ENCODE peak calls at places on chromosomes 5 and 9, in eight cellular contexts. O is prostate gland; W is choroid plexus epithelial cell; P is astrocyte; Z is CD8-positive, alpha-beta T cell; Y is heart right ventricle; G is fibroblast of the aortic adventitia; M is CD8-positive, alpha-beta memory T cell. N is an unnamed sample.

GRCh38 chr5:164137095-164137494 is 631.7 kb downstream of the MAT2B start:
- DNase-seq in O (no peak), W (no peak), P (no peak), Z (no peak), Y (no peak), G (no peak), M (no peak), N (no peak)

GRCh38 chr5:163696270-163696887 is 191.0 kb downstream of the MAT2B start:
- DNase-seq in O (peak), W (peak), P (peak), Z (no peak), Y (no peak), G (peak), M (no peak), N (peak)

GRCh38 chr9:136566899-136567298 is 21.1 kb upstream of the NOTCH1 start:
- DNase-seq in O (no peak), W (no peak), P (no peak), Z (no peak), Y (peak), G (peak), M (no peak), N (peak)

GRCh38 chr9:108300296-108301287 is 555.2 kb downstream of the ACTL7B start:
- DNase-seq in O (no peak), W (no peak), P (no peak), Z (no peak), Y (no peak), G (no peak), M (no peak), N (no peak)

GRCh38 chr5:171581756-171582155 is 162.3 kb downstream of the FGF18 start:
- DNase-seq in O (no peak), W (no peak), P (no peak), Z (no peak), Y (no peak), G (no peak), M (no peak), N (no peak)

GRCh38 chr9:130692365-130692764 is 1.2 kb upstream of the EXOSC2 start:
- DNase-seq in O (no peak), W (peak), P (no peak), Z (no peak), Y (peak), G (no peak), M (no peak), N (no peak)

GRCh38 chr5:159051431-159052281 is 48.1 kb downstream of the EBF1 start:
- DNase-seq in O (no peak), W (peak), P (no peak), Z (no peak), Y (peak), G (peak), M (no peak), N (no peak)

GRCh38 chr9:90287567-90288274 is 354.9 kb downstream of the DIRAS2 start:
- DNase-seq in O (no peak), W (peak), P (no peak), Z (no peak), Y (no peak), G (no peak), M (no peak), N (no peak)

GRCh38 chr5:17258429-17258828 is 41.0 kb downstream of the BASP1 start:
- DNase-seq in O (no peak), W (peak), P (peak), Z (no peak), Y (no peak), G (peak), M (no peak), N (no peak)

GRCh38 chr5:154970759-154971158 is 29.9 kb downstream of the MRPL22 start:
- DNase-seq in O (no peak), W (peak), P (peak), Z (no peak), Y (no peak), G (peak), M (no peak), N (no peak)

GRCh38 chr9:123073991-123074422 is 40.5 kb downstream of the GPR21 start:
- DNase-seq in O (no peak), W (peak), P (peak), Z (no peak), Y (no peak), G (peak), M (no peak), N (no peak)
- H3K4me3 ChIP-seq in O (no peak), W (no peak), P (no peak), Z (no peak), Y (peak), G (no peak), M (no peak), N (peak)

DNA sequence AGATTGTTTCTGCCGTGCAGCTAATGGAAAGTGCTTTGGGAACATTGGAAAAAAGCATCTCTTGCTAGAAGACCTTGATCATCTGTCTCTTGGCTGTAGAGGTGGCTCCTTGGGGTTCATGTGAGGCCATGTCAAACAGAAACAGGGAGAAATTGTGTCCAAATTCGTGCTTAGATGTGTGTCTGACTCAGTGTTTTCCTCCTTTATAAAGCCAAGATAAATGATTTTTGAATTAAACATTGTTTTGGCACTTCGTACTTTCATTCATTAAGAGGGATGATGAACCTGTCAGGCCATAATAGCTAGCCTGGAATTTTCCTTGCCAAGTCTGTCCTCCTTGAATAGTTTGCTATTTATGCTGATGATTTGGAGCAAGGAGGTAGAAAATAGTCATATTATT is 143.8 kb downstream of the FBXL7 start:
- DNase-seq in O (no peak), W (no peak), P (peak), Z (no peak), Y (no peak), G (peak), M (no peak), N (no peak)
- H3K4me3 ChIP-seq in O (no peak), W (no peak), P (no peak), Z (no peak), Y (no peak), G (no peak), M (no peak), N (no peak)

GRCh38 chr5:178280631-178281030 is 48.0 kb upstream of the PHYKPL start:
- DNase-seq in O (no peak), W (no peak), P (no peak), Z (no peak), Y (no peak), G (no peak), M (no peak), N (peak)

GRCh38 chr5:178282391-178282790 is 49.8 kb upstream of the PHYKPL start:
- DNase-seq in O (no peak), W (no peak), P (no peak), Z (no peak), Y (no peak), G (no peak), M (no peak), N (peak)

GRCh38 chr5:178279026-178279722 is 46.6 kb upstream of the PHYKPL start:
- DNase-seq in O (no peak), W (no peak), P (no peak), Z (no peak), Y (no peak), G (no peak), M (peak), N (peak)

GRCh38 chr5:178279723-178280438 is 47.3 kb upstream of the PHYKPL start:
- DNase-seq in O (peak), W (peak), P (peak), Z (peak), Y (peak), G (peak), M (peak), N (peak)

GRCh38 chr5:178281321-178281720 is 48.7 kb upstream of the PHYKPL start:
- DNase-seq in O (no peak), W (no peak), P (no peak), Z (no peak), Y (no peak), G (no peak), M (peak), N (peak)
- H3K4me3 ChIP-seq in O (no peak), W (no peak), P (no peak), Z (no peak), Y (no peak), G (no peak), M (no peak), N (no peak)

GRCh38 chr5:139306628-139307379 is 13.3 kb downstream of the MATR3 start:
- DNase-seq in O (no peak), W (peak), P (no peak), Z (no peak), Y (no peak), G (no peak), M (no peak), N (no peak)
- H3K4me3 ChIP-seq in O (no peak), W (no peak), P (no peak), Z (no peak), Y (no peak), G (no peak), M (no peak), N (no peak)

DNA sequence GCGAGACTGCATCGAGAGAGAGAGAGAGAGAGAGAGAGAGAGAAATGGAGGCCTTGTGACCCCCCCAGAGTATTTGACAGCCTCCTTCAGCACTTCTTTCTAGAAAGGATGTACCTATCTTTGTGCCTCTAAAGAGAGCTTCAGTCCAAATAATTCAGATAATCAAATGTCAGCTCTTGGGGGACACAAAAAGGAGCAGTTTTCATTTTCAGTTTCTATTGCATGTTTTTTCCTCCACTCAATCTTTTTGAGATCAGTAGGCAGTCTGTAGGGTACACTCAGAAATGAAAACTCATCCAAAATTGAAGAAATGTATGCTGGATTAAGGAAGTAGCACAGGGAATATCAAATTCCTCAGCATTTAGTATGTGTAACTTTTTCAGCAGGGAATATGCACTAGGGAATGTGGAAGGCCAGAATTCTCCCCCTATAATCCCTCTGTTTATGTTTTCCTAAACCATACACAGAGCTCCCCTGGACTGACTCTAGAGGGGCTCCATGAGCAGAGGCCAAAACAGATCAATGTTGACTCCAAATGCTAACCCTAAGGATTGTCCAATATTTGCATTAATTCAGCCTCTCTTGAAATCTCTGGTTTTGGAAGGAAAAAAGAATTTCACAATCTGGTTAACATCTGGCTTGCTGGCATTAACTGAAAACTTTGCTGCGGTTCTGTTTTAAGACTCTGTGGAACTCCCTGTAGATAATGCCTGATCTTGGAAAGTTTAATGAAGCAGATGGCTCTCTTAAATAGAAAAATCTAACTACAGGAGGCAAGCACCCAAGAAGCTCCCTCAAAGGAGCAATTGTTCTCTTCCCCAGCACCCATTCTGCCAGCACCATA is 250.0 kb downstream of the CEMIP2 start:
- DNase-seq in O (no peak), W (peak), P (no peak), Z (no peak), Y (no peak), G (peak), M (no peak), N (no peak)
- H3K4me3 ChIP-seq in O (no peak), W (no peak), P (no peak), Z (no peak), Y (no peak), G (no peak), M (no peak), N (no peak)

DNA sequence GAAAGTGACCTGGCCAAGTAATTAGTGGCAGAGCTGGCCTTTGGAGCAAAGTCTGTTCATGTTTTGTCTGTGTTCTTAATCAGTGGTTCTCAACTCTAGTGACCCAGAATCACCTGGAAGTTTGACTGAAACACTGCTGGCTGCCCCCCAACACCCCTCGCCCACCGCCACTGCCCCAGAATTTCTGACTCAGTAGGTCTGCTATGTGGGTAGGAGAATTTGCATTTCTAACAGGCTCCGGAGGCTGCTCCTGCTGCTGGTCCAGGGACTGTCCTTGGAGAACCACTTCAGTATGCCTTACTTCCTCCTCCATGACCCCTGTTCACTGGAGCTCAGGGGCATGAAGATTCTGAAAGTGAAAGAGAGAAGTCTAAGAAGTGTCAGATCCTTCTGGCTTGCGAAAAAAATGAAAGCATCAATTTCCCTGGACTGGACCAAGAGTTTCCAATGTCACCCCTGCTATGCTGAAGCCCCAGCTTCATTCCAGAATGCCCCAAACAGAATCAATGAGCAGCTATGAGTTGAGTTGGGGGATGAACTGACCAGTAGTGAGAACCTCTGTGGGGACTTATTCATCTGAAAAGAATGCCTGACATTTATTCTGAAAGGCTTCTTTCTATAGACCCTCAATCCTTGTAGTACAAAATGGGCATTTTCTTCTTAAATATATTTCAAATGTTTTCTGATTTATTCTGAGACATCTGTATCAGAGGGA is 20.8 kb upstream of the COL15A1 start:
- DNase-seq in O (no peak), W (peak), P (peak), Z (no peak), Y (no peak), G (no peak), M (no peak), N (no peak)
- H3K4me3 ChIP-seq in O (no peak), W (no peak), P (no peak), Z (no peak), Y (no peak), G (no peak), M (no peak), N (no peak)

DNA sequence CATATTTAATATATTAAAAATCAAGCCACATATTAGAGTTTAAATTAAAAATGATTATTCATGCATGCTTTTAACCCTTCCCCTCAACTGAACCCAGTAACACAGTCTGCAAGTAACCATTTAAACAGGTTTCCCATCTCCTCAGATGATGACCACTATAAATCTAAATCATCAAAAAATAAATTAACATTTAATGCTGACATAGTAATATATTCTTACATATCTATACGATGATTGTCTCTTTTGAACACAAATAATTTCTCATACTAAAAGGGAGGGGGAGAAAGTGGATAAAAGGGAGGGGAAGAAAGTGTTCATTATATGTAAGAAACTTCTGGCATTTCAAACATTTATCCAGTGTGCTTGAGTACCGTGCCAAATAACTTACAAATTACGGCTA is 701.6 kb downstream of the MTRR start:
- DNase-seq in O (no peak), W (no peak), P (no peak), Z (no peak), Y (no peak), G (no peak), M (no peak), N (no peak)
- H3K4me3 ChIP-seq in O (no peak), W (no peak), P (no peak), Z (no peak), Y (no peak), G (no peak), M (no peak), N (no peak)

GRCh38 chr5:100853582-100853981 is 49.5 kb downstream of the ST8SIA4 start:
- DNase-seq in O (no peak), W (no peak), P (no peak), Z (no peak), Y (no peak), G (no peak), M (no peak), N (no peak)
- H3K4me3 ChIP-seq in O (no peak), W (no peak), P (no peak), Z (no peak), Y (no peak), G (no peak), M (no peak), N (no peak)

N was measured in osteoblast.